ENCODE peak calls at places on chromosome 6, in seven cellular contexts. Z is NCI-H1930, W is fibroblast of mammary gland, A is osteocyte, R is GDM1, G is NCI-H2171, B is kidney tubule cell. Y is an unnamed sample.

GRCh38 chr6:116371384-116372209 is 850 bp downstream of the DSE start:
- DNase-seq in Z (no peak), W (peak), A (peak), R (peak), G (peak), B (peak), Y (peak)

GRCh38 chr6:52213127-52213526 is 27.0 kb downstream of the IL17A start:
- DNase-seq in Z (no peak), W (no peak), A (no peak), R (no peak), G (no peak), B (no peak), Y (no peak)

GRCh38 chr6:137399949-137400443 is 94.2 kb downstream of the OLIG3 start:
- DNase-seq in Z (peak), W (no peak), A (no peak), R (no peak), G (peak), B (no peak), Y (no peak)

GRCh38 chr6:5827061-5828037 is 179.4 kb downstream of the NRN1 start:
- DNase-seq in Z (no peak), W (no peak), A (no peak), R (no peak), G (no peak), B (no peak), Y (no peak)

GRCh38 chr6:85537055-85537494 is 56.6 kb downstream of the SNX14 start:
- DNase-seq in Z (peak), W (peak), A (no peak), R (no peak), G (no peak), B (peak), Y (no peak)

GRCh38 chr6:157229219-157229607 is 94.1 kb downstream of the TMEM242 start:
- DNase-seq in Z (peak), W (no peak), A (no peak), R (no peak), G (peak), B (no peak), Y (no peak)

GRCh38 chr6:147507162-147508072 is 1.1 kb upstream of the SAMD5 start:
- DNase-seq in Z (no peak), W (no peak), A (peak), R (no peak), G (peak), B (peak), Y (peak)

GRCh38 chr6:113997106-113997505 is 26.2 kb upstream of the HDAC2 start:
- DNase-seq in Z (no peak), W (peak), A (no peak), R (no peak), G (no peak), B (peak), Y (no peak)

GRCh38 chr6:104789770-104790190 is 69.9 kb downstream of the HACE1 start:
- DNase-seq in Z (no peak), W (peak), A (no peak), R (no peak), G (no peak), B (peak), Y (peak)

GRCh38 chr6:1129141-1129540 is 182.8 kb upstream of the FOXQ1 start:
- DNase-seq in Z (no peak), W (peak), A (no peak), R (no peak), G (no peak), B (peak), Y (no peak)

GRCh38 chr6:68639211-68639610 is 4.1 kb downstream of the ADGRB3 start:
- DNase-seq in Z (no peak), W (no peak), A (no peak), R (no peak), G (no peak), B (no peak), Y (no peak)

GRCh38 chr6:138652824-138653223 is 120.7 kb upstream of the CCDC28A start:
- DNase-seq in Z (no peak), W (no peak), A (no peak), R (no peak), G (no peak), B (no peak), Y (no peak)

GRCh38 chr6:145214570-145214969 is 520.8 kb downstream of the EPM2A start:
- DNase-seq in Z (no peak), W (peak), A (no peak), R (no peak), G (peak), B (peak), Y (no peak)

GRCh38 chr6:1422290-1422689 is 32.9 kb downstream of the FOXF2 start:
- DNase-seq in Z (no peak), W (no peak), A (no peak), R (no peak), G (no peak), B (peak), Y (no peak)

GRCh38 chr6:44630125-44631028 is 242.9 kb downstream of the CDC5L start:
- DNase-seq in Z (peak), W (peak), A (no peak), R (no peak), G (no peak), B (peak), Y (peak)

GRCh38 chr6:78492351-78493010 is 374.9 kb upstream of the IRAK1BP1 start:
- DNase-seq in Z (no peak), W (peak), A (no peak), R (no peak), G (no peak), B (no peak), Y (no peak)

GRCh38 chr6:160071805-160072687 is 49.6 kb upstream of the SLC22A1 start:
- DNase-seq in Z (no peak), W (no peak), A (no peak), R (no peak), G (no peak), B (no peak), Y (no peak)

GRCh38 chr6:27541212-27541931 is 68.5 kb upstream of the ZNF184 start:
- DNase-seq in Z (peak), W (peak), A (no peak), R (no peak), G (no peak), B (peak), Y (no peak)

GRCh38 chr6:16205377-16206144 is 32.8 kb upstream of the GMPR start:
- DNase-seq in Z (no peak), W (peak), A (peak), R (no peak), G (peak), B (peak), Y (no peak)

GRCh38 chr6:128410584-128410983 is 109.8 kb downstream of the PTPRK start:
- DNase-seq in Z (no peak), W (no peak), A (no peak), R (no peak), G (no peak), B (no peak), Y (no peak)

GRCh38 chr6:48111143-48111506 is at the start of gene PTCHD4:
- DNase-seq in Z (peak), W (peak), A (no peak), R (peak), G (no peak), B (peak), Y (no peak)

GRCh38 chr6:117548797-117549301 is 53.5 kb downstream of the GOPC start:
- DNase-seq in Z (no peak), W (no peak), A (no peak), R (no peak), G (no peak), B (peak), Y (no peak)

GRCh38 chr6:87154641-87155271 is 609 bp upstream of the ZNF292 start:
- DNase-seq in Z (no peak), W (peak), A (no peak), R (peak), G (no peak), B (peak), Y (peak)

GRCh38 chr6:30894381-30894780 is 10.1 kb downstream of the DDR1 start:
- DNase-seq in Z (no peak), W (no peak), A (no peak), R (no peak), G (no peak), B (no peak), Y (no peak)

GRCh38 chr6:100370265-100370664 is 94.5 kb downstream of the SIM1 start:
- DNase-seq in Z (no peak), W (peak), A (no peak), R (no peak), G (no peak), B (no peak), Y (no peak)